ENCODE peak calls at places on chromosomes 6 and 20, in six cellular contexts. P is fibroblast of the aortic adventitia, L is foreskin melanocyte, C is suprapubic skin, M is T-helper 2 cell, R is RPMI8226. I is an unnamed sample.

GRCh38 chr6:44023586-44024454 is 103.4 kb downstream of the MRPL14 start:
- DNase-seq in P (no peak), L (no peak), C (peak; percentile 31), M (no peak), R (no peak), I (peak; percentile 64)

GRCh38 chr6:99520855-99521556 is 5.8 kb upstream of the USP45 start:
- DNase-seq in P (peak; percentile 80), L (peak; percentile 71), C (peak; percentile 89), M (peak; percentile 62), R (peak; percentile 79), I (peak; percentile 93)

GRCh38 chr20:52789716-52790115 is 182.4 kb upstream of the TSHZ2 start:
- DNase-seq in P (no peak), L (no peak), C (no peak), M (no peak), R (no peak), I (no peak)

GRCh38 chr6:131173680-131174079 is 38.4 kb downstream of the AKAP7 start:
- DNase-seq in P (peak; percentile 87), L (peak; percentile 86), C (no peak), M (no peak), R (no peak), I (no peak)

GRCh38 chr6:36769676-36770499 is 69.4 kb downstream of the CPNE5 start:
- DNase-seq in P (peak; percentile 26), L (peak; percentile 56), C (no peak), M (peak; percentile 66), R (no peak), I (no peak)

GRCh38 chr6:109717971-109718370 is 26.9 kb downstream of the FIG4 start:
- DNase-seq in P (no peak), L (no peak), C (no peak), M (no peak), R (no peak), I (no peak)

GRCh38 chr6:41626917-41627316 is 11.4 kb upstream of the MDFI start:
- DNase-seq in P (no peak), L (no peak), C (no peak), M (no peak), R (no peak), I (no peak)

GRCh38 chr20:11170025-11170424 is 496.2 kb upstream of the JAG1 start:
- DNase-seq in P (peak; percentile 77), L (no peak), C (no peak), M (no peak), R (no peak), I (no peak)

GRCh38 chr20:46128310-46129151 is 10.4 kb downstream of the CD40 start:
- DNase-seq in P (peak; percentile 14), L (no peak), C (peak; percentile 55), M (no peak), R (no peak), I (peak; percentile 72)

GRCh38 chr6:17035994-17036393 is 65.9 kb upstream of the STMND1 start:
- DNase-seq in P (no peak), L (no peak), C (no peak), M (no peak), R (no peak), I (no peak)

GRCh38 chr6:6788394-6789020 is 200.0 kb downstream of the LY86 start:
- DNase-seq in P (no peak), L (no peak), C (no peak), M (no peak), R (peak; percentile 41), I (no peak)

GRCh38 chr6:149563928-149564325 is 2.2 kb upstream of the GINM1 start:
- DNase-seq in P (no peak), L (no peak), C (no peak), M (no peak), R (no peak), I (no peak)

GRCh38 chr20:13493143-13493542 is 145.6 kb downstream of the TASP1 start:
- DNase-seq in P (no peak), L (no peak), C (no peak), M (no peak), R (no peak), I (no peak)

GRCh38 chr20:47346172-47346571 is 10.3 kb downstream of the ZMYND8 start:
- DNase-seq in P (no peak), L (no peak), C (no peak), M (no peak), R (no peak), I (no peak)

GRCh38 chr6:165439928-165440554 is 130.6 kb upstream of the C6orf118 start:
- DNase-seq in P (peak; percentile 85), L (peak; percentile 22), C (no peak), M (no peak), R (peak; percentile 15), I (no peak)

GRCh38 chr6:149483302-149483701 is 1.5 kb downstream of the ZC3H12D start:
- DNase-seq in P (no peak), L (no peak), C (no peak), M (no peak), R (peak; percentile 43), I (no peak)

GRCh38 chr6:120077489-120077888 is 727.9 kb upstream of the MAN1A1 start:
- DNase-seq in P (peak; percentile 3), L (no peak), C (no peak), M (no peak), R (peak; percentile 14), I (no peak)

GRCh38 chr20:14877616-14878015 is 540.2 kb upstream of the FLRT3 start:
- DNase-seq in P (no peak), L (peak; percentile 44), C (no peak), M (no peak), R (no peak), I (no peak)

GRCh38 chr20:61662226-61662945 is 403.3 kb downstream of the TAF4 start:
- DNase-seq in P (no peak), L (no peak), C (no peak), M (no peak), R (peak; percentile 51), I (no peak)

GRCh38 chr6:12291785-12292604 is 1.8 kb downstream of the EDN1 start:
- DNase-seq in P (no peak), L (no peak), C (no peak), M (no peak), R (no peak), I (no peak)

GRCh38 chr6:25542984-25543383 is 109.0 kb upstream of the SCGN start:
- DNase-seq in P (no peak), L (no peak), C (no peak), M (no peak), R (no peak), I (no peak)

GRCh38 chr6:40020166-40020565 is 85.9 kb upstream of the MOCS1 start:
- DNase-seq in P (no peak), L (no peak), C (no peak), M (no peak), R (no peak), I (no peak)

GRCh38 chr6:122839477-122839876 is 50.4 kb downstream of the SMPDL3A start:
- DNase-seq in P (peak; percentile 75), L (peak; percentile 65), C (peak; percentile 70), M (no peak), R (peak; percentile 45), I (no peak)

GRCh38 chr6:169714595-169714994 is 9.7 kb downstream of the PHF10 start:
- DNase-seq in P (no peak), L (no peak), C (no peak), M (no peak), R (no peak), I (no peak)

GRCh38 chr20:1469925-1470571 is 3.4 kb upstream of the NSFL1C start:
- DNase-seq in P (peak; percentile 99), L (peak; percentile 88), C (peak; percentile 85), M (no peak), R (peak; percentile 66), I (no peak)

GRCh38 chr20:63025534-63026331 is 19.0 kb upstream of the BHLHE23 start:
- DNase-seq in P (peak; percentile 25), L (no peak), C (peak; percentile 63), M (no peak), R (no peak), I (no peak)

GRCh38 chr20:14197097-14197496 is 140.3 kb downstream of the FLRT3 start:
- DNase-seq in P (peak; percentile 85), L (no peak), C (no peak), M (no peak), R (no peak), I (no peak)

GRCh38 chr6:154721460-154721859 is 11.8 kb upstream of the SCAF8 start:
- DNase-seq in P (no peak), L (no peak), C (no peak), M (no peak), R (no peak), I (no peak)

GRCh38 chr20:33647603-33648395 is 14.3 kb upstream of the C20orf144 start:
- DNase-seq in P (peak; percentile 95), L (no peak), C (no peak), M (no peak), R (peak; percentile 90), I (no peak)

GRCh38 chr6:26222587-26222986 is 135.4 kb downstream of the HFE start:
- DNase-seq in P (no peak), L (no peak), C (no peak), M (no peak), R (no peak), I (no peak)

GRCh38 chr20:50442526-50442925 is 67.7 kb upstream of the PTPN1 start:
- DNase-seq in P (no peak), L (no peak), C (no peak), M (no peak), R (no peak), I (no peak)

GRCh38 chr20:5400164-5400762 is 83.5 kb upstream of the PROKR2 start:
- DNase-seq in P (peak; percentile 19), L (no peak), C (no peak), M (no peak), R (peak; percentile 42), I (no peak)

GRCh38 chr6:30727920-30728605 is 7.9 kb downstream of the TUBB start:
- DNase-seq in P (peak; percentile 65), L (no peak), C (no peak), M (no peak), R (no peak), I (no peak)

I was measured in mesenteric fat pad.